ENCODE peak calls at places on chromosomes 3 and 15, in five cellular contexts. X is caudate nucleus, T is GM20000, H is mesendoderm, D is Calu3. U is an unnamed sample.

GRCh38 chr15:52427804-52428203 is 100.9 kb downstream of the MYO5A start:
- DNase-seq in X (no peak), T (peak), H (peak), D (no peak), U (no peak)

GRCh38 chr3:157922614-157923013 is 183.6 kb downstream of the SHOX2 start:
- DNase-seq in X (no peak), T (no peak), H (no peak), D (no peak), U (no peak)

GRCh38 chr3:16468114-16469098 is 45.1 kb downstream of the RFTN1 start:
- DNase-seq in X (no peak), T (no peak), H (peak), D (no peak), U (no peak)

GRCh38 chr3:14230729-14231128 is 52.1 kb downstream of the LSM3 start:
- DNase-seq in X (no peak), T (no peak), H (no peak), D (no peak), U (no peak)

GRCh38 chr15:62454567-62455172 is 289.6 kb upstream of the C2CD4B start:
- DNase-seq in X (no peak), T (no peak), H (no peak), D (no peak), U (no peak)

GRCh38 chr15:42360535-42361112 is 1.3 kb downstream of the CAPN3 start:
- DNase-seq in X (no peak), T (no peak), H (no peak), D (no peak), U (no peak)

GRCh38 chr15:62588930-62589655 is 424.0 kb upstream of the C2CD4B start:
- DNase-seq in X (no peak), T (no peak), H (no peak), D (no peak), U (no peak)

GRCh38 chr3:143775401-143775970 is 72.8 kb downstream of the SLC9A9 start:
- DNase-seq in X (peak), T (peak), H (peak), D (no peak), U (peak)

GRCh38 chr3:149198611-149199010 is 23.0 kb downstream of the CP start:
- DNase-seq in X (no peak), T (no peak), H (peak), D (no peak), U (no peak)

GRCh38 chr3:44439499-44440295 is 37.8 kb downstream of the ZNF445 start:
- DNase-seq in X (peak), T (peak), H (no peak), D (peak), U (no peak)

GRCh38 chr15:39969871-39970270 is 36.0 kb downstream of the EIF2AK4 start:
- DNase-seq in X (peak), T (no peak), H (peak), D (peak), U (peak)

GRCh38 chr3:177051419-177051818 is 145.9 kb downstream of the TBL1XR1 start:
- DNase-seq in X (peak), T (no peak), H (peak), D (no peak), U (no peak)

GRCh38 chr3:117306299-117306698 is 596.7 kb downstream of the TUSC7 start:
- DNase-seq in X (no peak), T (no peak), H (no peak), D (no peak), U (no peak)

GRCh38 chr15:56923174-56923579 is 4.7 kb downstream of the TCF12 start:
- DNase-seq in X (no peak), T (no peak), H (no peak), D (no peak), U (peak)

GRCh38 chr3:111714305-111714704 is 119.2 kb upstream of the ZBED2 start:
- DNase-seq in X (no peak), T (no peak), H (peak), D (no peak), U (no peak)

GRCh38 chr3:12886106-12886679 is 44.8 kb upstream of the RPL32 start:
- DNase-seq in X (no peak), T (no peak), H (no peak), D (no peak), U (no peak)

GRCh38 chr3:99286266-99286845 is 352.0 kb upstream of the COL8A1 start:
- DNase-seq in X (no peak), T (no peak), H (no peak), D (no peak), U (no peak)

GRCh38 chr3:123755085-123755484 is 129.0 kb downstream of the MYLK start:
- DNase-seq in X (no peak), T (no peak), H (peak), D (peak), U (peak)

GRCh38 chr3:173688216-173688842 is 290.8 kb downstream of the NLGN1 start:
- DNase-seq in X (no peak), T (no peak), H (peak), D (no peak), U (no peak)

GRCh38 chr15:45199136-45199810 is 11.5 kb upstream of the SHF start:
- DNase-seq in X (peak), T (no peak), H (peak), D (no peak), U (peak)

GRCh38 chr3:102757950-102758349 is 323.1 kb downstream of the ZPLD1 start:
- DNase-seq in X (no peak), T (no peak), H (no peak), D (no peak), U (no peak)

GRCh38 chr3:63921741-63922482 is 9.7 kb upstream of the SCAANT1 start:
- DNase-seq in X (peak), T (peak), H (no peak), D (no peak), U (no peak)

GRCh38 chr3:23968467-23969184 is 23.5 kb downstream of the NR1D2 start:
- DNase-seq in X (no peak), T (no peak), H (no peak), D (no peak), U (no peak)

GRCh38 chr3:10157015-10157414 is 7.7 kb upstream of the IRAK2 start:
- DNase-seq in X (no peak), T (no peak), H (no peak), D (no peak), U (no peak)

GRCh38 chr3:109382573-109382972 is 45.2 kb upstream of the DPPA4 start:
- DNase-seq in X (no peak), T (no peak), H (no peak), D (no peak), U (no peak)

GRCh38 chr3:25503758-25504157 is 75.7 kb downstream of the RARB start:
- DNase-seq in X (no peak), T (no peak), H (peak), D (no peak), U (no peak)

GRCh38 chr3:8619548-8619947 is 25.1 kb downstream of the SSUH2 start:
- DNase-seq in X (no peak), T (no peak), H (no peak), D (peak), U (peak)